ENCODE peak calls at places on chromosome 1, in four cellular contexts. A is GM12878, J is HepG2, S is K562. Q is an unnamed sample.

GRCh38 chr1:197156692-197157091 is 10.2 kb upstream of the ASPM start:
- DNase-seq in J (no peak), A (no peak), S (no peak), Q (no peak)

GRCh38 chr1:162678439-162678838 is 46.2 kb downstream of the DDR2 start:
- DNase-seq in S (no peak), J (peak; percentile 9), A (no peak), Q (no peak)

GRCh38 chr1:200215350-200215749 is 187.8 kb downstream of the NR5A2 start:
- DNase-seq in J (no peak), A (no peak), S (no peak), Q (no peak)

GRCh38 chr1:2133879-2134215 is 60.7 kb downstream of the FAAP20 start:
- DNase-seq in A (no peak), S (no peak), J (no peak), Q (no peak)

GRCh38 chr1:74199504-74199903 is 1.5 kb downstream of the FPGT start:
- DNase-seq in S (peak; percentile 9), J (no peak), A (no peak), Q (no peak)

GRCh38 chr1:161838362-161838761 is 72.2 kb downstream of the ATF6 start:
- DNase-seq in J (no peak), A (no peak), S (no peak), Q (no peak)

GRCh38 chr1:33072707-33073106 is 8.2 kb upstream of the AZIN2 start:
- DNase-seq in J (no peak), S (no peak), A (no peak), Q (no peak)

GRCh38 chr1:5312870-5313269 is 658.5 kb downstream of the AJAP1 start:
- DNase-seq in S (no peak), J (no peak), A (no peak), Q (no peak)

GRCh38 chr1:176745945-176746344 is 283.0 kb downstream of the PAPPA2 start:
- DNase-seq in A (no peak), S (no peak), J (peak; percentile 4), Q (no peak)

GRCh38 chr1:210296682-210297081 is 32.0 kb upstream of the HHAT start:
- DNase-seq in S (no peak), A (no peak), J (no peak), Q (no peak)

GRCh38 chr1:244163861-244164562 is 112.9 kb downstream of the ZBTB18 start:
- DNase-seq in J (no peak), A (no peak), S (no peak), Q (no peak)

GRCh38 chr1:17617787-17618557 is 78.5 kb downstream of the ARHGEF10L start:
- DNase-seq in S (no peak), A (no peak), J (no peak), Q (no peak)

GRCh38 chr1:186843261-186843660 is 14.5 kb downstream of the PLA2G4A start:
- DNase-seq in J (no peak), A (no peak), S (no peak), Q (no peak)

DNA sequence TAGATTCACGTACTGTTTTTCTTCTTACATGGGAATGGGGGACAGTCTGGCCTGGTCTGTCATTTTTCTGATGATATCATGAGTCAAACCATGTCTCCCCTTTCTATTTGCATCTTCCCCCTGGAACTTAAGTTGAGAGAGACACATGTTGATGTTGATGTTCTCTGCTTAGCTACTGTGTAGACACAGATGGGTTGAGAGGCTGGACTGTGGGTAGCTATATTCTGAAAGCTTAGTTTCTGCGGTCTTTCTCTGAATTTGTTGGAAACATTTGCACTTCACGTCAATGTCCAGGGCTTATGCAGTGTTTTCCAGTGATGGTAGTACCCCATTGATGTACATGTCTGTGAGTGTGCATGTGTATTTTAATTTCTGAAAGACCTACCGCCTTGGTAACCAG is 58.2 kb downstream of the FCRL5 start:
- DNase-seq in J (no peak), S (no peak), A (no peak), Q (no peak)
- TF ChIP-seq ATF3 in J (no peak), S (no peak), A (no peak), Q (no peak)

GRCh38 chr1:116777831-116778830 is 23.9 kb downstream of the CD2 start:
- DNase-seq in S (no peak), A (no peak), J (peak; percentile 43), Q (no peak)
- TF ChIP-seq ESRRA in S (no peak), A (no peak), J (no peak), Q (no peak)

DNA sequence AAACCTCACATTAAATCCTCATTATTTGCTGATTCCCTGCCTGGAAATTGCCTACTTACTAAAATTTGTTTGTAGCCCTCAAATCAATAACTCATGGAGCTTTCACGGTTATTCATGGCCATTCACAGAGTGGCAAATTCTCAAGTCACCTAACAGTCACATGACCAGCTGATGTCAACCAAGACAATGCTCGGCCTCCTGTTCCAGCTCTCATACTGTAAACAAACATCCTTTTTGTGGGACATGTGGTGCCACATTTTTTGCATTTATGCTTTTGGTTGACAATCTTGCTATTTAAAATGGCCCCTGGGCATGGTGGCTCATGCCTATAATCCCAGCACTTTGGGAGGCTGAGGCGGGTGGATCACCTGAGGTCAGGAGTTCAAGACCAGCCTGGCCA is 271.5 kb upstream of the GREM2 start:
- DNase-seq in J (no peak), A (no peak), S (no peak), Q (no peak)
- TF ChIP-seq ATF3 in J (no peak), A (no peak), S (no peak), Q (no peak)

DNA sequence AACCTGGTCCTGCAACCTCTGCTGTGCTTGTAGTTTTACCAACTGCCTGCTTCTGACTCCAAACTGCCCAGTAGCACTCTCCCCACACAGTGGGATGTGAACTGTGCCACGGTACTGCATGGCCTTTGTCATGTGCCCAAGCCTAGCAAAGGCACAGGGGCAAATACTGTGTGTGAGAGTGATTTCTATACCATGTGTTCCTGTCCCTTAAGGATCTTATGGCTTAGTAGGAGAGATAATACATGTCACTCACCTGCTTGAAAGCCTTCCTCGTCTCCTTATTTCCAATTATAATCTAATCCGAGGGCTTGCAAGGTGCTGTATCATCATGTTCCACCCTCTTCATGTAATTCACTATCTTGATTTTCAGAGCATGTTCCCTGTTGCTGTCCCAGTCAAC is 51.3 kb downstream of the UBE4B start:
- DNase-seq in A (no peak), S (no peak), J (no peak), Q (no peak)
- TF ChIP-seq ESRRA in A (no peak), S (no peak), J (no peak), Q (no peak)

DNA sequence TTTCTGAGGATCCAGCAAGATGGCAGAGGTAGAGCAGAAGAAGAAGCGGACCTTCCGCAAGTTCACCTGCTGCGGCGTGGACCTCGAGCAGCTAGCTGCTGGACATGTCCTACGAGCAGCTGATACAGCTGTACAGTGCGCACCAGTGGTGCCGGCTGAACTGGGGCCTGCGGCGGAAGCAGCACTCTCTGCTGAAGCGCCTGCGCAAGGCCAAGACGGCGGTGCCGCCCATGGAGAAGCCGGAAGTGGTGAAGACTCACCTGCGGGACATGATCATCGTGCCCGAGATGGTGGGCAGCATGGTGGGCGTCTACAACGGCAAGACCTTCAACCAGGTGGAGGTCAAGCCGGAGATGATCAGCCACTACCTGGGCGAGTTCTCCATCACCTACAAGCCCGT is 125.8 kb downstream of the LRIG2 start:
- DNase-seq in A (no peak), J (no peak), S (peak; percentile 2), Q (no peak)
- TF ChIP-seq ATF3 in A (no peak), J (no peak), S (no peak), Q (no peak)

DNA sequence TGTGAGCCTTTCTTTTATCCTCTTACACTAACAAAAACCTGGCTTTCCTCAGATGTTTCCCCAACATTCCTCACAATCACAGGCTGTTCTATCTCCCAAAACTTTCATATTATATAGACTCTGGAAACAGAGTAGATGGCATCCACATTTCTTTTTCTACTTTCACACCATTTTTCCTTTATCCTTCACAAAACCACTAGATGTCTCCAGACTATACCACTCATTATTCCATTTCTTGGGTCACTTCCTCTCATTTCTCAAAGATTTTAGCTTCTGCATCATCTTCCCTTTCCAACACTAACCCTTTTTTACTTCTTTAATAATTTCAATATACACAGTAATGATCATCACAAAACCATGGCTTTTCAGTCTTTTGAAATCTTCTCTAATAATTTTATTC is 286.0 kb upstream of the DEPDC1 start:
- DNase-seq in J (no peak), A (no peak), S (no peak), Q (no peak)
- TF ChIP-seq ESRRA in J (no peak), A (no peak), S (no peak), Q (no peak)

GRCh38 chr1:227318003-227318851 is at the start of gene CDC42BPA:
- DNase-seq in J (peak; percentile 46), S (peak; percentile 99), A (no peak), Q (peak; percentile 79)

GRCh38 chr1:227316456-227316855 is 1.8 kb downstream of the CDC42BPA start:
- DNase-seq in J (no peak), A (no peak), S (no peak), Q (no peak)

GRCh38 chr1:227316941-227317540 is 1.3 kb downstream of the CDC42BPA start:
- DNase-seq in S (no peak), J (no peak), A (no peak), Q (no peak)

GRCh38 chr1:227318852-227319607 is 738 bp upstream of the CDC42BPA start:
- DNase-seq in A (no peak), J (peak; percentile 45), S (peak; percentile 28), Q (peak; percentile 63)

GRCh38 chr1:227317541-227318002 is 720 bp downstream of the CDC42BPA start:
- DNase-seq in S (peak; percentile 50), J (peak; percentile 44), A (no peak), Q (peak; percentile 67)
- TF ChIP-seq ATF3 in S (peak; percentile 90), J (no peak), A (no peak), Q (no peak)

GRCh38 chr1:23475134-23475628 is 8.8 kb downstream of the ASAP3 start:
- DNase-seq in A (no peak), J (no peak), S (no peak), Q (no peak)
- TF ChIP-seq ESRRA in A (no peak), J (no peak), S (no peak), Q (no peak)

DNA sequence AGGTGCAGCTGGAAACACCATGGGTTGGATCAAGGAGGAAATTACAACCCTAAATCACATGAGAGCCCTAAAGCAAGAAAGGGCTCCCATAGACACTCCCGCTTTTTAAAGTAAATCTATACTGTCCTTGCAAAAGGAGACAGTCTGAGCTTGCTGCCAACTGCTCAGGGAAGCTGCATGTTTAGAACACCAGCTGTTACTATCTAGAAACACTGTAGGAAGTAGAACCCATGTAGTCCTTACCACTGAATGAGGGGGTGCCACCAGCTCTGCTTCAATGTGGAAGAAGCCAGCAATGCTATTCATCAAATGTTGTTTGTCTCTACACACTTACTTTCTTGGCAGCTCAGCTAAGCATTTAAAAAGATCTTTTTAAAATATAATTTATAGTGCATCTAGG is 79.8 kb downstream of the PIGK start:
- DNase-seq in J (no peak), S (no peak), A (no peak), Q (no peak)
- TF ChIP-seq ATF3 in J (no peak), S (no peak), A (no peak), Q (no peak)